ENCODE peak calls at places on chromosomes 7 and 10, in four cellular contexts. One of them, this sample, is unnamed. For H3K4me1, the result is how much of the 10 kb centered on the place peaks cover.

GRCh38 chr7:46368871-46369270 is 447.8 kb upstream of the IGFBP3 start:
- DNase-seq in spleen: no peak
- DNase-seq in CD4-positive, alpha-beta memory T cell: no peak
- DNase-seq in upper lobe of left lung: no peak
- DNase-seq in this sample: no peak

GRCh38 chr7:117750612-117751563 is 122.4 kb downstream of the CTTNBP2 start:
- DNase-seq in spleen: no peak
- DNase-seq in CD4-positive, alpha-beta memory T cell: no peak
- DNase-seq in upper lobe of left lung: no peak
- DNase-seq in this sample: no peak

GRCh38 chr7:7944619-7945282 is 23.8 kb upstream of the GLCCI1 start:
- DNase-seq in spleen: peak
- DNase-seq in CD4-positive, alpha-beta memory T cell: peak
- DNase-seq in upper lobe of left lung: no peak
- DNase-seq in this sample: peak

GRCh38 chr10:25851548-25851947 is 82.5 kb upstream of the MYO3A start:
- DNase-seq in spleen: no peak
- DNase-seq in CD4-positive, alpha-beta memory T cell: no peak
- DNase-seq in upper lobe of left lung: no peak
- DNase-seq in this sample: no peak

GRCh38 chr7:133315332-133316040 is 62.6 kb downstream of the EXOC4 start:
- DNase-seq in spleen: no peak
- DNase-seq in CD4-positive, alpha-beta memory T cell: no peak
- DNase-seq in upper lobe of left lung: no peak
- DNase-seq in this sample: no peak

GRCh38 chr7:97733276-97734206 is 1.7 kb downstream of the TAC1 start:
- DNase-seq in spleen: no peak
- DNase-seq in CD4-positive, alpha-beta memory T cell: no peak
- DNase-seq in upper lobe of left lung: peak
- DNase-seq in this sample: no peak

GRCh38 chr10:129055966-129056365 is 411.1 kb upstream of the MGMT start:
- DNase-seq in spleen: no peak
- DNase-seq in CD4-positive, alpha-beta memory T cell: no peak
- DNase-seq in upper lobe of left lung: peak
- DNase-seq in this sample: no peak

GRCh38 chr10:120400601-120401000 is 56.4 kb upstream of the PLPP4 start:
- DNase-seq in spleen: no peak
- DNase-seq in CD4-positive, alpha-beta memory T cell: no peak
- DNase-seq in upper lobe of left lung: no peak
- DNase-seq in this sample: no peak

GRCh38 chr7:116216956-116217570 is 6.7 kb downstream of the TES start:
- DNase-seq in spleen: no peak
- DNase-seq in CD4-positive, alpha-beta memory T cell: no peak
- DNase-seq in upper lobe of left lung: no peak
- DNase-seq in this sample: no peak

GRCh38 chr10:43105119-43105792 is 28.4 kb downstream of the RET start:
- DNase-seq in spleen: peak
- DNase-seq in CD4-positive, alpha-beta memory T cell: peak
- DNase-seq in upper lobe of left lung: peak
- DNase-seq in this sample: peak

GRCh38 chr10:132349766-132350165 is 17.8 kb downstream of the LRRC27 start:
- DNase-seq in spleen: peak
- DNase-seq in CD4-positive, alpha-beta memory T cell: no peak
- DNase-seq in upper lobe of left lung: no peak
- DNase-seq in this sample: no peak

DNA sequence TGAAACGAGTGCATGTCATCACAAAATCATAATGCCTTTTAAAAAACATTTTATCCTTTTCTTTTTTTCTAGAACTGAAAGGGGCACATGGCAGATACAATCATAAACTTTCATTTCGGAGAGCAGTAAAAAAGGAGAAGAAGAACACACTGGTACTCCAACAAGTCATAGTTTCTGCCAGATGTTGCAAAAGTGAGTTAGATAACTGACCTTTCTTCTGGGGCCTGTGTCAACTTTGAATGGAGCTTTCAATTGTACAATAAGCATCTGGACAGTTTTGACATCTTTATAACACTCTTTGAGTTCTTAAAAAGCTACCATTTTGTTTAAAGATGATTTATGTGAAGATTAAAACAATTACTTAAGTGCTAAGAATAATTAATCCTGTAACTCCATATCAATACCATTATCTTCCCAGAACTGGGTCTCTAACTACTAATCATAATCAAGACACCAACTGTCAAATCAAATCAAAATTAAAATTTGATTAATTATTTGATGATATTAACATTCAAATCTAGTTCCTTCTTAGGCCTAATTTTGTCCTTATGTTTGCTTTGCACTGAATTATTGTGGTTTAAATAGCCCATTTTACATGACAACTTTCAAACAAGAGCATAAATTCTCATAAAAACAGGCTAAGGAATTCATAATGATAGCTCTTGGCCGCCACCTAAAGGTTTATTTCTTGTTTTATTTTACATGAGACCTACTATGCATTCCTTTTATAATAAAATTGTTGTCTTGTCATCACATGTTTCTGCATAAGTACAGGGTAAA is 19.5 kb upstream of the ITGB8 start:
- DNase-seq in spleen: no peak
- DNase-seq in CD4-positive, alpha-beta memory T cell: no peak
- DNase-seq in upper lobe of left lung: no peak
- DNase-seq in this sample: no peak
- H3K4me1 ChIP-seq in spleen: under half
- H3K4me1 ChIP-seq in CD4-positive, alpha-beta memory T cell: under half
- H3K4me1 ChIP-seq in upper lobe of left lung: under half
- H3K4me1 ChIP-seq in this sample: under half

DNA sequence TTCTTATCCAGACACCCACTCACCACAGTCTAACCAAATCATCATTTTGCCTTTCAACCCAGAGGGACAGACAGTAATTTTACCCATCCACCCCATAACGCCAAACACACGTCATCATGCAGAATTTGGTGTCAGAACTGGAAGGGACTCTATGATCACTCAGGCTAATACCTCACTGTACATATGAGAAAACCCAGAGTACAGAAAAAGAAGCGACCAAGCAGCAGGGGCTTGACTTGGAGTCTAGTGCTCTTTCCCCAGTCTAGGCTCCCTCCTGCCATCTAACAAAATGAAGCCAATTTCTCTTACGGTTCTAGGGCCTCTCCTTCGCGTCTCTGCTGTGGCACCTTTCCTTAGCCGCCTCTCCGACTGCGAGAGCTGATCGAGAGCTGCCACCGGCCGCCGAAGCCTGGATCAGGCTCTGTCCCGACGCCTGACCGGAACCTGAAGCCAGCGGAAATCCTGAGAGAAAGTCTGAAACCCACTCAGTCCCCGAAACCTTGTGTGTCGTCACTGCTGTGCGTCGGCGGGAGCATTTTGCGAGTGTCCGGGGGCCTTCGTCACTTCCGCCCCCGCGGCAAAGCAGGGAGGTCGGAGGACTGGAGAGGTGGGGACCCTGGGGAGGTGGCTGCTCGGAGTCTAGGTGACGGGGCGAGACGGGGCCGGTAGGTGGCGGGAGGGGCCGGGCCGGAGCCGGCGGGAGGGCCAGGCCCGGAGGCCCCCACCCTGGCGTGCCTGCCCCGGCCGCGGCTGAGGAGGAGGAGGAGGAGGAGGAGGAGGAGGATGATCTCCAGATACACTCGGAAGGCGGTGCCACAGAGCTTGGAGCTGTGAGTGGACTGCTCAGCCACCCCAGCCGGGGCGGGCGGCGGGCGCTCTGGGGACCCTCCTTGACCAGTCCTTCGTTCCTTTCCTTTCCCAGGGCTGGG is at the start of the genes ECD and FAM149B1:
- DNase-seq in spleen: peak
- DNase-seq in CD4-positive, alpha-beta memory T cell: peak
- DNase-seq in upper lobe of left lung: peak
- DNase-seq in this sample: peak
- H3K4me1 ChIP-seq in spleen: half or more
- H3K4me1 ChIP-seq in CD4-positive, alpha-beta memory T cell: under half
- H3K4me1 ChIP-seq in upper lobe of left lung: under half
- H3K4me1 ChIP-seq in this sample: under half

GRCh38 chr10:80176526-80176925 is 28.8 kb downstream of the ANXA11 start:
- DNase-seq in spleen: no peak
- DNase-seq in CD4-positive, alpha-beta memory T cell: no peak
- DNase-seq in upper lobe of left lung: no peak
- DNase-seq in this sample: no peak
- H3K4me1 ChIP-seq in spleen: under half
- H3K4me1 ChIP-seq in CD4-positive, alpha-beta memory T cell: half or more
- H3K4me1 ChIP-seq in upper lobe of left lung: under half
- H3K4me1 ChIP-seq in this sample: under half

DNA sequence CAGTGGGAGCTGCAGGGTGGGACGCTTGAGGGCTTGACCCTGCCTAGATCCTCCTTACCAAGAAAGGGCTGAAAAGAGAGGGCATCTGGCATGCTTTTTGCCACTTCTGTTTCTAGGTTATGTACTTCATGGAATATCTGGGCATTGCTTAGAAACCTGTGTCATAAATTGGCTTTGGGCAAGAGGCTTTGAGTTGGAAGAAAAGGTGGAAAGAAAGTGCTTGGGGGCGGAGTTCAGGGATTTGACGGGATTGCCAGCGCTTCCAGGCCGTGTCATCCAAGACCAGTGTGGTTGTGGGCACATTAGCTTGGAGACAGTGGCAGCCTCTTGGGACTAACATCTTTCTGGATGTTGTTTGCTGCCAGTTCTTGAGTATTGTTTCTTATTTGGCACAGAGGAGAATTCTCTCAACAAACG is 825 bp downstream of the ZNF862 start:
- DNase-seq in spleen: no peak
- DNase-seq in CD4-positive, alpha-beta memory T cell: no peak
- DNase-seq in upper lobe of left lung: no peak
- DNase-seq in this sample: no peak
- H3K4me1 ChIP-seq in spleen: under half
- H3K4me1 ChIP-seq in CD4-positive, alpha-beta memory T cell: under half
- H3K4me1 ChIP-seq in upper lobe of left lung: under half
- H3K4me1 ChIP-seq in this sample: under half

DNA sequence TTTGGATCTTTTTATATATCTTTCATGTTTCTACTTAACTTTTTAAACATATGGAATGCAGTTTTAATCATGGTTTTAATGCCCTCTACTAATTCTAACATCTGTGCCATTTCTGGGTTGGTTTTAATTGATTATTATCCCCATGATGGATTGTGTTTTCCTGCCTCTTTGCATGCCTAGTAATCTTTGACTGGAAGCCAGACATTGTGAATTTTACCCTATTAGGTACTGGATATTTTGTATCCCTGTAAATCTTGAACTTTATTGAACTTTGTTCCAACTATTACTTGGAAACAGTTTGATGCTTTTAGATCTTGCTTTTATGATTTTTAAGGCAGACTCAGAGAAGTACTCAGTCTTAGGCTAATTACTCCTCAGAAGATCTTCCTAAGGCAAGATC is 16.0 kb upstream of the RBM20 start:
- DNase-seq in spleen: no peak
- DNase-seq in CD4-positive, alpha-beta memory T cell: no peak
- DNase-seq in upper lobe of left lung: no peak
- DNase-seq in this sample: no peak
- H3K4me1 ChIP-seq in spleen: under half
- H3K4me1 ChIP-seq in CD4-positive, alpha-beta memory T cell: under half
- H3K4me1 ChIP-seq in upper lobe of left lung: under half
- H3K4me1 ChIP-seq in this sample: under half